ENCODE peak calls at places on chromosomes 11 and 22, in ten cellular contexts. One of them, this sample, is unnamed.

GRCh38 chr11:32884770-32885384 is 7.7 kb upstream of the QSER1 start:
- DNase-seq in Calu3: peak; percentile 4
- DNase-seq in activated effector memory CD4-positive, alpha-beta T cell treated with anti-CD3 and anti-CD28 coated beads, Interleukin-2, amount 50 U/mL, for 16 hours: no peak
- DNase-seq in EH: peak; percentile 40
- DNase-seq in EL: peak; percentile 19
- DNase-seq in GM13977: no peak
- DNase-seq in AG08396: no peak
- DNase-seq in fibroblast of mammary gland: peak; percentile 30
- DNase-seq in mucosa of descending colon: no peak
- DNase-seq in cardiac fibroblast: peak; percentile 30
- DNase-seq in this sample: peak; percentile 60

GRCh38 chr22:38097557-38098409 is 12.7 kb downstream of the BAIAP2L2 start:
- DNase-seq in fibroblast of mammary gland: peak; percentile 19
- DNase-seq in GM13977: no peak
- DNase-seq in cardiac fibroblast: no peak
- DNase-seq in mucosa of descending colon: peak; percentile 49
- DNase-seq in EH: no peak
- DNase-seq in AG08396: no peak
- DNase-seq in Calu3: no peak
- DNase-seq in EL: no peak
- DNase-seq in activated effector memory CD4-positive, alpha-beta T cell treated with anti-CD3 and anti-CD28 coated beads, Interleukin-2, amount 50 U/mL, for 16 hours: no peak
- DNase-seq in this sample: peak; percentile 54

GRCh38 chr11:64713781-64714363 is 9.1 kb downstream of the NRXN2 start:
- DNase-seq in AG08396: no peak
- DNase-seq in activated effector memory CD4-positive, alpha-beta T cell treated with anti-CD3 and anti-CD28 coated beads, Interleukin-2, amount 50 U/mL, for 16 hours: no peak
- DNase-seq in EH: no peak
- DNase-seq in cardiac fibroblast: no peak
- DNase-seq in fibroblast of mammary gland: no peak
- DNase-seq in Calu3: no peak
- DNase-seq in GM13977: no peak
- DNase-seq in mucosa of descending colon: no peak
- DNase-seq in EL: no peak
- DNase-seq in this sample: no peak

GRCh38 chr22:49587987-49588386 is 239.7 kb downstream of the BRD1 start:
- DNase-seq in Calu3: no peak
- DNase-seq in activated effector memory CD4-positive, alpha-beta T cell treated with anti-CD3 and anti-CD28 coated beads, Interleukin-2, amount 50 U/mL, for 16 hours: no peak
- DNase-seq in cardiac fibroblast: no peak
- DNase-seq in EL: no peak
- DNase-seq in AG08396: no peak
- DNase-seq in fibroblast of mammary gland: no peak
- DNase-seq in EH: no peak
- DNase-seq in GM13977: no peak
- DNase-seq in mucosa of descending colon: no peak
- DNase-seq in this sample: no peak

GRCh38 chr22:26035523-26035922 is 133.7 kb upstream of the SEZ6L start:
- DNase-seq in cardiac fibroblast: no peak
- DNase-seq in EL: no peak
- DNase-seq in AG08396: no peak
- DNase-seq in Calu3: no peak
- DNase-seq in GM13977: no peak
- DNase-seq in mucosa of descending colon: no peak
- DNase-seq in fibroblast of mammary gland: no peak
- DNase-seq in EH: no peak
- DNase-seq in activated effector memory CD4-positive, alpha-beta T cell treated with anti-CD3 and anti-CD28 coated beads, Interleukin-2, amount 50 U/mL, for 16 hours: no peak
- DNase-seq in this sample: no peak

GRCh38 chr11:121932646-121933185 is 183.3 kb downstream of the BLID start:
- DNase-seq in activated effector memory CD4-positive, alpha-beta T cell treated with anti-CD3 and anti-CD28 coated beads, Interleukin-2, amount 50 U/mL, for 16 hours: no peak
- DNase-seq in AG08396: no peak
- DNase-seq in GM13977: no peak
- DNase-seq in Calu3: no peak
- DNase-seq in cardiac fibroblast: no peak
- DNase-seq in EL: peak; percentile 84
- DNase-seq in fibroblast of mammary gland: no peak
- DNase-seq in mucosa of descending colon: no peak
- DNase-seq in EH: peak; percentile 63
- DNase-seq in this sample: no peak

GRCh38 chr11:26522912-26523610 is 49.0 kb downstream of the MUC15 start:
- DNase-seq in EL: peak; percentile 22
- DNase-seq in cardiac fibroblast: peak; percentile 62
- DNase-seq in mucosa of descending colon: no peak
- DNase-seq in Calu3: peak; percentile 1
- DNase-seq in AG08396: no peak
- DNase-seq in fibroblast of mammary gland: peak; percentile 68
- DNase-seq in GM13977: no peak
- DNase-seq in EH: peak; percentile 29
- DNase-seq in activated effector memory CD4-positive, alpha-beta T cell treated with anti-CD3 and anti-CD28 coated beads, Interleukin-2, amount 50 U/mL, for 16 hours: no peak
- DNase-seq in this sample: peak; percentile 74

GRCh38 chr11:89613916-89614315 is 96.2 kb upstream of the TRIM77 start:
- DNase-seq in AG08396: no peak
- DNase-seq in cardiac fibroblast: peak; percentile 18
- DNase-seq in mucosa of descending colon: no peak
- DNase-seq in EL: no peak
- DNase-seq in activated effector memory CD4-positive, alpha-beta T cell treated with anti-CD3 and anti-CD28 coated beads, Interleukin-2, amount 50 U/mL, for 16 hours: no peak
- DNase-seq in EH: no peak
- DNase-seq in GM13977: no peak
- DNase-seq in fibroblast of mammary gland: no peak
- DNase-seq in Calu3: no peak
- DNase-seq in this sample: no peak

GRCh38 chr11:92380882-92381281 is 156.3 kb downstream of the FAT3 start:
- DNase-seq in mucosa of descending colon: no peak
- DNase-seq in activated effector memory CD4-positive, alpha-beta T cell treated with anti-CD3 and anti-CD28 coated beads, Interleukin-2, amount 50 U/mL, for 16 hours: no peak
- DNase-seq in cardiac fibroblast: peak; percentile 82
- DNase-seq in EH: peak; percentile 90
- DNase-seq in fibroblast of mammary gland: peak; percentile 85
- DNase-seq in EL: peak; percentile 87
- DNase-seq in GM13977: no peak
- DNase-seq in Calu3: no peak
- DNase-seq in AG08396: peak; percentile 11
- DNase-seq in this sample: peak; percentile 55

GRCh38 chr11:117231637-117232021 is 244 bp downstream of the PCSK7 start:
- DNase-seq in mucosa of descending colon: no peak
- DNase-seq in EL: no peak
- DNase-seq in cardiac fibroblast: no peak
- DNase-seq in GM13977: no peak
- DNase-seq in EH: no peak
- DNase-seq in activated effector memory CD4-positive, alpha-beta T cell treated with anti-CD3 and anti-CD28 coated beads, Interleukin-2, amount 50 U/mL, for 16 hours: no peak
- DNase-seq in AG08396: no peak
- DNase-seq in fibroblast of mammary gland: no peak
- DNase-seq in Calu3: no peak
- DNase-seq in this sample: no peak

GRCh38 chr11:72786305-72787261 is 7.3 kb downstream of the STARD10 start:
- DNase-seq in fibroblast of mammary gland: no peak
- DNase-seq in mucosa of descending colon: peak; percentile 87
- DNase-seq in activated effector memory CD4-positive, alpha-beta T cell treated with anti-CD3 and anti-CD28 coated beads, Interleukin-2, amount 50 U/mL, for 16 hours: no peak
- DNase-seq in GM13977: no peak
- DNase-seq in EL: no peak
- DNase-seq in cardiac fibroblast: no peak
- DNase-seq in AG08396: no peak
- DNase-seq in Calu3: peak; percentile 53
- DNase-seq in EH: no peak
- DNase-seq in this sample: no peak

GRCh38 chr22:39039306-39040126 is 1.1 kb upstream of the APOBEC3F start:
- DNase-seq in mucosa of descending colon: no peak
- DNase-seq in activated effector memory CD4-positive, alpha-beta T cell treated with anti-CD3 and anti-CD28 coated beads, Interleukin-2, amount 50 U/mL, for 16 hours: no peak
- DNase-seq in EL: no peak
- DNase-seq in AG08396: no peak
- DNase-seq in fibroblast of mammary gland: no peak
- DNase-seq in EH: no peak
- DNase-seq in cardiac fibroblast: no peak
- DNase-seq in GM13977: no peak
- DNase-seq in Calu3: no peak
- DNase-seq in this sample: no peak

GRCh38 chr22:33932997-33933396 is 12.7 kb upstream of the LARGE1 start:
- DNase-seq in cardiac fibroblast: no peak
- DNase-seq in GM13977: peak; percentile 17
- DNase-seq in fibroblast of mammary gland: no peak
- DNase-seq in EH: no peak
- DNase-seq in AG08396: no peak
- DNase-seq in activated effector memory CD4-positive, alpha-beta T cell treated with anti-CD3 and anti-CD28 coated beads, Interleukin-2, amount 50 U/mL, for 16 hours: no peak
- DNase-seq in mucosa of descending colon: no peak
- DNase-seq in Calu3: no peak
- DNase-seq in EL: no peak
- DNase-seq in this sample: no peak

GRCh38 chr11:3164138-3164539 is 971 bp downstream of the OSBPL5 start:
- DNase-seq in EH: peak; percentile 13
- DNase-seq in GM13977: no peak
- DNase-seq in AG08396: no peak
- DNase-seq in activated effector memory CD4-positive, alpha-beta T cell treated with anti-CD3 and anti-CD28 coated beads, Interleukin-2, amount 50 U/mL, for 16 hours: no peak
- DNase-seq in cardiac fibroblast: no peak
- DNase-seq in fibroblast of mammary gland: no peak
- DNase-seq in Calu3: no peak
- DNase-seq in mucosa of descending colon: peak; percentile 59
- DNase-seq in EL: peak; percentile 16
- DNase-seq in this sample: no peak

GRCh38 chr22:22684605-22685561 is 40.5 kb downstream of the GGTLC2 start:
- DNase-seq in EL: peak; percentile 39
- DNase-seq in AG08396: no peak
- DNase-seq in cardiac fibroblast: peak; percentile 57
- DNase-seq in Calu3: peak; percentile 75
- DNase-seq in fibroblast of mammary gland: peak; percentile 88
- DNase-seq in activated effector memory CD4-positive, alpha-beta T cell treated with anti-CD3 and anti-CD28 coated beads, Interleukin-2, amount 50 U/mL, for 16 hours: peak; percentile 62
- DNase-seq in mucosa of descending colon: peak; percentile 57
- DNase-seq in GM13977: peak; percentile 20
- DNase-seq in EH: peak; percentile 87
- DNase-seq in this sample: peak; percentile 76

GRCh38 chr22:46652081-46652929 is 32.1 kb downstream of the GRAMD4 start:
- DNase-seq in AG08396: no peak
- DNase-seq in cardiac fibroblast: peak; percentile 44
- DNase-seq in EL: peak; percentile 8
- DNase-seq in Calu3: no peak
- DNase-seq in activated effector memory CD4-positive, alpha-beta T cell treated with anti-CD3 and anti-CD28 coated beads, Interleukin-2, amount 50 U/mL, for 16 hours: no peak
- DNase-seq in EH: peak; percentile 12
- DNase-seq in fibroblast of mammary gland: peak; percentile 78
- DNase-seq in mucosa of descending colon: no peak
- DNase-seq in GM13977: no peak
- DNase-seq in this sample: peak; percentile 79

GRCh38 chr11:86214710-86215109 is 29.8 kb upstream of the EED start:
- DNase-seq in EH: no peak
- DNase-seq in cardiac fibroblast: peak; percentile 16
- DNase-seq in activated effector memory CD4-positive, alpha-beta T cell treated with anti-CD3 and anti-CD28 coated beads, Interleukin-2, amount 50 U/mL, for 16 hours: peak; percentile 85
- DNase-seq in AG08396: no peak
- DNase-seq in Calu3: peak; percentile 21
- DNase-seq in fibroblast of mammary gland: no peak
- DNase-seq in EL: no peak
- DNase-seq in mucosa of descending colon: no peak
- DNase-seq in GM13977: peak; percentile 48
- DNase-seq in this sample: no peak

GRCh38 chr11:32081901-32082300 is 9.0 kb upstream of the RCN1 start:
- DNase-seq in mucosa of descending colon: no peak
- DNase-seq in AG08396: no peak
- DNase-seq in EL: no peak
- DNase-seq in Calu3: no peak
- DNase-seq in fibroblast of mammary gland: peak; percentile 15
- DNase-seq in GM13977: no peak
- DNase-seq in cardiac fibroblast: peak; percentile 31
- DNase-seq in EH: no peak
- DNase-seq in activated effector memory CD4-positive, alpha-beta T cell treated with anti-CD3 and anti-CD28 coated beads, Interleukin-2, amount 50 U/mL, for 16 hours: no peak
- DNase-seq in this sample: no peak

GRCh38 chr11:48193876-48194275 is 22.7 kb upstream of the OR4B1 start:
- DNase-seq in EL: peak; percentile 65
- DNase-seq in fibroblast of mammary gland: peak; percentile 51
- DNase-seq in mucosa of descending colon: no peak
- DNase-seq in Calu3: no peak
- DNase-seq in EH: peak; percentile 84
- DNase-seq in GM13977: no peak
- DNase-seq in activated effector memory CD4-positive, alpha-beta T cell treated with anti-CD3 and anti-CD28 coated beads, Interleukin-2, amount 50 U/mL, for 16 hours: no peak
- DNase-seq in cardiac fibroblast: peak; percentile 80
- DNase-seq in AG08396: peak; percentile 59
- DNase-seq in this sample: peak; percentile 35

GRCh38 chr11:41246399-41246745 is 213.1 kb downstream of the LRRC4C start:
- DNase-seq in EH: no peak
- DNase-seq in mucosa of descending colon: peak; percentile 30
- DNase-seq in fibroblast of mammary gland: no peak
- DNase-seq in EL: no peak
- DNase-seq in AG08396: no peak
- DNase-seq in activated effector memory CD4-positive, alpha-beta T cell treated with anti-CD3 and anti-CD28 coated beads, Interleukin-2, amount 50 U/mL, for 16 hours: peak; percentile 50
- DNase-seq in GM13977: no peak
- DNase-seq in Calu3: no peak
- DNase-seq in cardiac fibroblast: no peak
- DNase-seq in this sample: no peak

GRCh38 chr11:78954261-78954660 is 379.6 kb upstream of the NARS2 start:
- DNase-seq in AG08396: no peak
- DNase-seq in cardiac fibroblast: no peak
- DNase-seq in GM13977: no peak
- DNase-seq in activated effector memory CD4-positive, alpha-beta T cell treated with anti-CD3 and anti-CD28 coated beads, Interleukin-2, amount 50 U/mL, for 16 hours: no peak
- DNase-seq in EH: no peak
- DNase-seq in mucosa of descending colon: no peak
- DNase-seq in Calu3: no peak
- DNase-seq in EL: no peak
- DNase-seq in fibroblast of mammary gland: no peak
- DNase-seq in this sample: no peak

GRCh38 chr11:91776660-91777059 is 448.0 kb upstream of the FAT3 start:
- DNase-seq in EL: no peak
- DNase-seq in fibroblast of mammary gland: no peak
- DNase-seq in cardiac fibroblast: no peak
- DNase-seq in EH: no peak
- DNase-seq in GM13977: no peak
- DNase-seq in Calu3: no peak
- DNase-seq in AG08396: no peak
- DNase-seq in activated effector memory CD4-positive, alpha-beta T cell treated with anti-CD3 and anti-CD28 coated beads, Interleukin-2, amount 50 U/mL, for 16 hours: no peak
- DNase-seq in mucosa of descending colon: no peak
- DNase-seq in this sample: no peak

GRCh38 chr11:124278261-124278660 is 22.1 kb downstream of the OR8G5 start:
- DNase-seq in mucosa of descending colon: no peak
- DNase-seq in Calu3: no peak
- DNase-seq in activated effector memory CD4-positive, alpha-beta T cell treated with anti-CD3 and anti-CD28 coated beads, Interleukin-2, amount 50 U/mL, for 16 hours: no peak
- DNase-seq in EH: no peak
- DNase-seq in fibroblast of mammary gland: no peak
- DNase-seq in AG08396: no peak
- DNase-seq in EL: no peak
- DNase-seq in cardiac fibroblast: peak; percentile 85
- DNase-seq in GM13977: no peak
- DNase-seq in this sample: peak; percentile 18

GRCh38 chr11:132632641-132633124 is 899.6 kb downstream of the OPCML start:
- DNase-seq in cardiac fibroblast: peak; percentile 99
- DNase-seq in GM13977: no peak
- DNase-seq in EH: peak; percentile 100
- DNase-seq in AG08396: peak; percentile 76
- DNase-seq in mucosa of descending colon: no peak
- DNase-seq in fibroblast of mammary gland: peak; percentile 82
- DNase-seq in Calu3: no peak
- DNase-seq in activated effector memory CD4-positive, alpha-beta T cell treated with anti-CD3 and anti-CD28 coated beads, Interleukin-2, amount 50 U/mL, for 16 hours: no peak
- DNase-seq in EL: peak; percentile 100
- DNase-seq in this sample: peak; percentile 97

GRCh38 chr11:85759915-85760314 is 51.0 kb downstream of the SYTL2 start:
- DNase-seq in mucosa of descending colon: no peak
- DNase-seq in EH: peak; percentile 95
- DNase-seq in EL: peak; percentile 87
- DNase-seq in activated effector memory CD4-positive, alpha-beta T cell treated with anti-CD3 and anti-CD28 coated beads, Interleukin-2, amount 50 U/mL, for 16 hours: no peak
- DNase-seq in cardiac fibroblast: peak; percentile 72
- DNase-seq in GM13977: no peak
- DNase-seq in fibroblast of mammary gland: peak; percentile 92
- DNase-seq in AG08396: peak; percentile 68
- DNase-seq in Calu3: no peak
- DNase-seq in this sample: peak; percentile 86

GRCh38 chr22:39530692-39531331 is 1.7 kb downstream of the RPS19BP1 start:
- DNase-seq in EH: peak; percentile 46
- DNase-seq in EL: peak; percentile 45
- DNase-seq in activated effector memory CD4-positive, alpha-beta T cell treated with anti-CD3 and anti-CD28 coated beads, Interleukin-2, amount 50 U/mL, for 16 hours: no peak
- DNase-seq in AG08396: peak; percentile 59
- DNase-seq in GM13977: no peak
- DNase-seq in mucosa of descending colon: peak; percentile 52
- DNase-seq in cardiac fibroblast: peak; percentile 53
- DNase-seq in Calu3: peak; percentile 35
- DNase-seq in fibroblast of mammary gland: peak; percentile 56
- DNase-seq in this sample: peak; percentile 74

GRCh38 chr11:2207773-2208621 is 36.4 kb upstream of the TH start:
- DNase-seq in Calu3: no peak
- DNase-seq in EH: no peak
- DNase-seq in EL: no peak
- DNase-seq in activated effector memory CD4-positive, alpha-beta T cell treated with anti-CD3 and anti-CD28 coated beads, Interleukin-2, amount 50 U/mL, for 16 hours: peak; percentile 43
- DNase-seq in fibroblast of mammary gland: no peak
- DNase-seq in GM13977: no peak
- DNase-seq in cardiac fibroblast: no peak
- DNase-seq in AG08396: no peak
- DNase-seq in mucosa of descending colon: no peak
- DNase-seq in this sample: no peak

GRCh38 chr11:64037027-64037633 is 1.4 kb downstream of the FLRT1 start:
- DNase-seq in fibroblast of mammary gland: no peak
- DNase-seq in EL: no peak
- DNase-seq in EH: no peak
- DNase-seq in AG08396: no peak
- DNase-seq in Calu3: no peak
- DNase-seq in mucosa of descending colon: no peak
- DNase-seq in activated effector memory CD4-positive, alpha-beta T cell treated with anti-CD3 and anti-CD28 coated beads, Interleukin-2, amount 50 U/mL, for 16 hours: no peak
- DNase-seq in cardiac fibroblast: no peak
- DNase-seq in GM13977: no peak
- DNase-seq in this sample: no peak